ENCODE peak calls at places on chromosomes 5 and 9, in five cellular contexts. Z, Q, N, D and L are unnamed samples.

GRCh38 chr5:33037101-33037500 is 326.0 kb downstream of the NPR3 start:
- DNase-seq in D (no peak), Q (no peak), N (no peak), Z (no peak), L (no peak)

GRCh38 chr5:74382864-74383618 is 257.5 kb downstream of the ENC1 start:
- DNase-seq in Q (no peak), Z (peak; percentile 54), N (no peak), D (no peak), L (peak; percentile 19)

GRCh38 chr9:23322392-23322791 is 503.6 kb downstream of the ELAVL2 start:
- DNase-seq in Z (peak; percentile 0), D (no peak), Q (no peak), N (no peak), L (peak; percentile 4)

GRCh38 chr5:128346038-128346437 is 192.0 kb downstream of the FBN2 start:
- DNase-seq in Z (no peak), D (no peak), N (no peak), Q (no peak), L (no peak)

GRCh38 chr9:97689401-97689800 is 7.7 kb downstream of the XPA start:
- DNase-seq in D (no peak), N (no peak), Z (peak; percentile 17), Q (no peak), L (no peak)

GRCh38 chr5:73170522-73170921 is 2.5 kb upstream of the TMEM174 start:
- DNase-seq in Q (peak; percentile 19), Z (peak; percentile 7), N (no peak), D (peak; percentile 25), L (no peak)

GRCh38 chr9:122127396-122127798 is 32.2 kb downstream of the NDUFA8 start:
- DNase-seq in Q (no peak), Z (no peak), D (no peak), N (no peak), L (no peak)

GRCh38 chr5:174571662-174572397 is 152.6 kb upstream of the MSX2 start:
- DNase-seq in D (no peak), Q (peak; percentile 28), Z (peak; percentile 98), N (no peak), L (peak; percentile 45)

GRCh38 chr5:127968998-127969397 is 114.6 kb upstream of the SLC12A2 start:
- DNase-seq in D (no peak), N (no peak), Z (no peak), Q (no peak), L (no peak)

DNA sequence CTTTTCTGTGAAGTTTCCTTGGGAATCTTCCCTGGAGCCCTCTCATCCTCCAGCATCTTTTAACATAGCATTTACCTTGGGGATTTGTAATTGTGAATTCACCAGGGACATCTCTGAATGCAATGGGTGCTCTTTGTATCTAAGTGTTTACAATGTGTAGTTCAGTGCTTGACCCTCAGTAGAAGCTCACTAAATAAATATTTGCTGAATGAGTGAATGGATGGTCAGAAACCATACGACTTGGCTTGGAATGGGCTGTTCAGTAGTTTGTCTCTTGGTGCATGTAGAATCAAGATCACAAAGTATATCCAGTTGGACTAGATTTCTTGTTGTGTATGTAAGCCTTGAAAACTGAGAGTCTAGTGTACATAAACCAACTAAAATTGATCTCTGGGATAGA is 81.8 kb upstream of the MEF2C start:
- DNase-seq in D (no peak), N (no peak), Q (peak; percentile 27), Z (no peak), L (no peak)
- TF ChIP-seq RAD21 in D (no peak), N (no peak), Q (no peak), Z (no peak), L (no peak)

GRCh38 chr9:133470988-133471387 is 7.9 kb downstream of the SLC2A6 start:
- DNase-seq in Q (no peak), D (no peak), Z (no peak), N (no peak), L (no peak)
- TF ChIP-seq MXI1 in Q (no peak), D (no peak), Z (no peak), N (no peak), L (no peak)

DNA sequence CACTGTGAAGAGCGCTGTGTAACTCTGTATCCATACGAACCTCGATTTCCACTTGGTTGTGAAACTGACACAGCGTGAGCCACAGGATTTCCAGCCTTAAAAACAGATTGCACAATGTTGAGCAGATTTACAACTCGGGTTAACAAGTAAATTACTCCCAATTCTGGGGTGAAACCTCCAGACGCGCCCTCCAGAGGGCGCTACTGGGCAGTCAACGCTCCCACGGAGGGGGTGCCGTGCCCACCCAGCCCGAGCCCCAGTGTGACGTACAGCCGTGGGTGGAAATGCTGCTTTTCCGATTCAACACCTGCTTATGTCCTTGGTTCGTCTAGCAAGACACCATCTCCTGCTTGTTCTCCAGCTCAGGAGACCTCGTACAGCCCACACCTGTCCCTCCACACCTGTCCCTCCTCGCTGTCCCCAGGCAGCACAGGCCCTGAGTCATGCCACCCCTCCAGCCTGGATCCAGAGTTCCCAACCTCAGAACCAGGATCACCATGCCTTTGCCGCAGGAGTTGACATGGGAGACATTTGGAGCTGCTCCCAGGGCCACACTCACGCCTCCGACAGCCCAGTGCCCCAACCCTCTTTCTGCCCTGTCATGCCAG is 34.4 kb upstream of the SLC6A3 start:
- DNase-seq in N (no peak), Q (peak; percentile 23), D (peak; percentile 81), Z (peak; percentile 36), L (peak; percentile 87)
- TF ChIP-seq RAD21 in N (peak; percentile 80), Q (peak; percentile 66), D (peak; percentile 84), Z (peak; percentile 62), L (peak; percentile 39)

DNA sequence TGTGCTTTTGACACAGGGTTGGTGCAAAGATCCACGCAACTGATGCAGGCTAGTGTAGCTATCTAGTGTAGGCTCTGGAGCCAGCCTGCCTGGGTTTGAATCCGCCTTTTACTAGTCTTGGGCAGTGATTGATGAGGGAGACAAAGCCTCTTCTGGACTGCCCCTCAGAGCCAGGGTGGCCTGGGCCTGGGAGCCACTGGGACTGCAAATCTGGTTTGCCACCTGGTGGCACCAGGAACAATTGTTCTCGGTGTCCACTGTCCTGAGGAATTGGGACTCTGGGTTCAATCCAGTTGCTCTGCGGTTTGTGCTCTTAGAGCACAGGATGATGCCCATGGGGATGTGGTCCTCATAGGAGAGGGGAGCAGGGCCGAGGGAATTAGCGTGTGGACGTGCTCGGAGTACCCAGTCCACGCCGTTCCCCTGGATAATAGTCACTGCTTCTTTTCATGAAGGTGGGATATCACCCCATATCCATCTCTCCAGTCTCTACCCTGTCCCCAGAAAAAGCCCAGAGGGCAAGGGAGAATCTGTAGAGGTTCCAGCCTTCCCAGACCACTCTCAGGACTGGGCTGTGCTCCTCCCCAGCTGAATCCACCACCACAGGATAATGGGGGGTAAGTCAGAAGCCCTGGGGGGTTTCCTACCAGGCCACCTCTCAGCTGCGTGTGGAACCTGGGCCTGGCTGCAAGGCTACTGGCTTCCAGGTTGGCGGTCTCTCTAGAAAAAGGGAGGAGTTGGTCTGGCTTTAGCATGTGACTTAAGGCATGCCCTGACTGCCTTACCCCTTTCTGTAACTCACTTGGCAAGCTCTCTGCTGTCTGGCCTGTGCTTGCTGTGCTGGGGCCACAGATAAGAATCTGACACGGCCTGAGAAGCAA is 1.9 kb downstream of the B4GALT7 start:
- DNase-seq in N (no peak), Z (no peak), D (no peak), Q (peak; percentile 41), L (no peak)
- TF ChIP-seq MXI1 in N (no peak), Z (no peak), D (no peak), Q (no peak), L (no peak)

GRCh38 chr9:15271403-15271802 is 35.6 kb downstream of the TTC39B start:
- DNase-seq in Q (no peak), D (no peak), Z (no peak), N (no peak), L (no peak)
- TF ChIP-seq RAD21 in Q (no peak), D (peak; percentile 32), Z (no peak), N (peak; percentile 6), L (no peak)

GRCh38 chr5:153358315-153358976 is 132.0 kb upstream of the GRIA1 start:
- DNase-seq in N (peak; percentile 15), D (no peak), Z (no peak), Q (no peak), L (no peak)
- TF ChIP-seq MXI1 in N (no peak), D (no peak), Z (no peak), Q (no peak), L (no peak)